ENCODE peak calls at places on chromosomes 13 and 19, in six cellular contexts. One of them, this sample, is unnamed.

GRCh38 chr13:112839347-112840105 is 129.5 kb upstream of the MCF2L start:
- DNase-seq in suprapubic skin: no peak
- DNase-seq in transverse colon: no peak
- DNase-seq in stomach: no peak
- DNase-seq in H1: no peak
- DNase-seq in tibial nerve: no peak
- DNase-seq in this sample: no peak

GRCh38 chr13:104534847-104535246 is 1468.6 kb upstream of the SLC10A2 start:
- DNase-seq in suprapubic skin: no peak
- DNase-seq in transverse colon: no peak
- DNase-seq in stomach: no peak
- DNase-seq in H1: no peak
- DNase-seq in tibial nerve: no peak
- DNase-seq in this sample: no peak

GRCh38 chr19:44939668-44940067 is 2.4 kb upstream of the APOC4 start:
- DNase-seq in suprapubic skin: no peak
- DNase-seq in transverse colon: no peak
- DNase-seq in stomach: no peak
- DNase-seq in H1: no peak
- DNase-seq in tibial nerve: no peak
- DNase-seq in this sample: no peak

GRCh38 chr19:46723023-46723461 is 6.1 kb upstream of the PRKD2 start:
- DNase-seq in suprapubic skin: no peak
- DNase-seq in transverse colon: no peak
- DNase-seq in stomach: no peak
- DNase-seq in H1: no peak
- DNase-seq in tibial nerve: no peak
- DNase-seq in this sample: no peak

GRCh38 chr13:28494537-28494860 is 429 bp downstream of the FLT1 start:
- DNase-seq in suprapubic skin: no peak
- DNase-seq in transverse colon: no peak
- DNase-seq in stomach: no peak
- DNase-seq in H1: no peak
- DNase-seq in tibial nerve: no peak
- DNase-seq in this sample: no peak

GRCh38 chr19:3387645-3388589 is 21.5 kb downstream of the NFIC start:
- DNase-seq in suprapubic skin: peak
- DNase-seq in transverse colon: peak
- DNase-seq in stomach: peak
- DNase-seq in H1: no peak
- DNase-seq in tibial nerve: peak
- DNase-seq in this sample: peak

GRCh38 chr13:28583661-28584091 is 75.3 kb upstream of the POMP start:
- DNase-seq in suprapubic skin: no peak
- DNase-seq in transverse colon: no peak
- DNase-seq in stomach: no peak
- DNase-seq in H1: no peak
- DNase-seq in tibial nerve: no peak
- DNase-seq in this sample: no peak

GRCh38 chr13:39038569-39038898 is 278 bp downstream of the NHLRC3 start:
- DNase-seq in suprapubic skin: no peak
- DNase-seq in transverse colon: peak
- DNase-seq in stomach: no peak
- DNase-seq in H1: no peak
- DNase-seq in tibial nerve: no peak
- DNase-seq in this sample: peak

DNA sequence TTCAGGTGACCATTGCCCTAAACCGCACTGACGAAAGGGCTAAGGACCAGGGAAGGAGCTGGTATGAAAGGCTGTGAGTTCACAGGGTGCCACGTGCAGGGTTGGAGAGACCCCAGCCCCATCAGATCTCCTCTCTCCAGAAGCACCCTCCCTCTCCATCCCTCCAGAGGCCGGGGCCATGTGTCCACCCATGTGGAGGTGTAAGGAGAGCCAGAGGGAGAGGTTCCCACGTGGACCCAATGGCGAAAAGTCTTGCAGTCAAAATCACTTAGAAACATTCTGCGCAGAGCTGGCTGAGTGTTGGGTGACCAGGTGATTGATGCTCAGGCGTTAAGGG is 168.3 kb downstream of the COL4A1 start:
- DNase-seq in suprapubic skin: no peak
- DNase-seq in transverse colon: no peak
- DNase-seq in stomach: no peak
- DNase-seq in H1: no peak
- DNase-seq in tibial nerve: no peak
- DNase-seq in this sample: no peak
- H3K4me3 ChIP-seq in suprapubic skin: peak
- H3K4me3 ChIP-seq in transverse colon: peak
- H3K4me3 ChIP-seq in stomach: peak
- H3K4me3 ChIP-seq in H1: peak
- H3K4me3 ChIP-seq in tibial nerve: peak
- H3K4me3 ChIP-seq in this sample: no peak

DNA sequence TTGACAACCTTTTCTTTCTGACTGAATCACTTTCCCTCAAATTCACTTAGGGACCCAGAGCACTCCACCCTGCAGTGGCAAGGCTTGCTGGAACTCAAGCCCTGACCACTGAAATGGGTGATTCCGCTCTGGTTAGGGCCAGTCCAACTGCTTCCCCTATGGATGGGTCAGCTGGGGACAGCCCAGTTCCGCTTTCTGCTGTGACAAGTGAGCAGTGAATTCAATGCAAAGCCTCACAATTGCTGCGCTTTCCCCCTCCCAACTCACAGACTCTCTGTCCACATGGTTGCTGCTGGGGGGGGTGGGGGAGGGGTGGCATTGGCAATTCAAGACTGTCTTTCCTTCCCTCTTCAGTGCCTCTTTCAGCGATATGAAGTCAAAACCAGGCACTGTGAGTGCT is 18.7 kb downstream of the CD70 start:
- DNase-seq in suprapubic skin: no peak
- DNase-seq in transverse colon: peak
- DNase-seq in stomach: no peak
- DNase-seq in H1: no peak
- DNase-seq in tibial nerve: peak
- DNase-seq in this sample: peak
- TF ChIP-seq EP300 in suprapubic skin: no peak
- TF ChIP-seq EP300 in transverse colon: no peak
- TF ChIP-seq EP300 in stomach: no peak
- TF ChIP-seq EP300 in H1: no peak
- TF ChIP-seq EP300 in tibial nerve: peak
- TF ChIP-seq EP300 in this sample: no peak

GRCh38 chr19:29671393-29672076 is 6.3 kb downstream of the PLEKHF1 start:
- DNase-seq in suprapubic skin: no peak
- DNase-seq in transverse colon: peak
- DNase-seq in stomach: peak
- DNase-seq in H1: no peak
- DNase-seq in tibial nerve: no peak
- DNase-seq in this sample: peak
- TF ChIP-seq POLR2A in suprapubic skin: no peak
- TF ChIP-seq POLR2A in transverse colon: no peak
- TF ChIP-seq POLR2A in stomach: no peak
- TF ChIP-seq POLR2A in H1: no peak
- TF ChIP-seq POLR2A in tibial nerve: no peak
- TF ChIP-seq POLR2A in this sample: no peak

GRCh38 chr19:18420931-18421330 is 1.7 kb downstream of the SSBP4 start:
- DNase-seq in suprapubic skin: no peak
- DNase-seq in transverse colon: no peak
- DNase-seq in stomach: no peak
- DNase-seq in H1: no peak
- DNase-seq in tibial nerve: no peak
- DNase-seq in this sample: no peak
- H3K4me3 ChIP-seq in suprapubic skin: peak
- H3K4me3 ChIP-seq in transverse colon: no peak
- H3K4me3 ChIP-seq in stomach: peak
- H3K4me3 ChIP-seq in H1: no peak
- H3K4me3 ChIP-seq in tibial nerve: peak
- H3K4me3 ChIP-seq in this sample: no peak

GRCh38 chr13:24638096-24638495 is 42.1 kb upstream of the ATP12A start:
- DNase-seq in suprapubic skin: peak
- DNase-seq in transverse colon: no peak
- DNase-seq in stomach: no peak
- DNase-seq in H1: no peak
- DNase-seq in tibial nerve: no peak
- DNase-seq in this sample: no peak
- TF ChIP-seq EP300 in suprapubic skin: no peak
- TF ChIP-seq EP300 in transverse colon: no peak
- TF ChIP-seq EP300 in stomach: no peak
- TF ChIP-seq EP300 in H1: no peak
- TF ChIP-seq EP300 in tibial nerve: no peak
- TF ChIP-seq EP300 in this sample: no peak

GRCh38 chr13:46621133-46621532 is 68.2 kb downstream of the LRCH1 start:
- DNase-seq in suprapubic skin: no peak
- DNase-seq in transverse colon: no peak
- DNase-seq in stomach: no peak
- DNase-seq in H1: no peak
- DNase-seq in tibial nerve: no peak
- DNase-seq in this sample: no peak

GRCh38 chr13:46622918-46623256 is 69.9 kb downstream of the LRCH1 start:
- DNase-seq in suprapubic skin: no peak
- DNase-seq in transverse colon: peak
- DNase-seq in stomach: no peak
- DNase-seq in H1: no peak
- DNase-seq in tibial nerve: peak
- DNase-seq in this sample: no peak

GRCh38 chr13:46620029-46620428 is 67.1 kb downstream of the LRCH1 start:
- DNase-seq in suprapubic skin: no peak
- DNase-seq in transverse colon: no peak
- DNase-seq in stomach: no peak
- DNase-seq in H1: no peak
- DNase-seq in tibial nerve: no peak
- DNase-seq in this sample: no peak

GRCh38 chr13:46624353-46624752 is 71.4 kb downstream of the LRCH1 start:
- DNase-seq in suprapubic skin: no peak
- DNase-seq in transverse colon: no peak
- DNase-seq in stomach: no peak
- DNase-seq in H1: no peak
- DNase-seq in tibial nerve: no peak
- DNase-seq in this sample: no peak

DNA sequence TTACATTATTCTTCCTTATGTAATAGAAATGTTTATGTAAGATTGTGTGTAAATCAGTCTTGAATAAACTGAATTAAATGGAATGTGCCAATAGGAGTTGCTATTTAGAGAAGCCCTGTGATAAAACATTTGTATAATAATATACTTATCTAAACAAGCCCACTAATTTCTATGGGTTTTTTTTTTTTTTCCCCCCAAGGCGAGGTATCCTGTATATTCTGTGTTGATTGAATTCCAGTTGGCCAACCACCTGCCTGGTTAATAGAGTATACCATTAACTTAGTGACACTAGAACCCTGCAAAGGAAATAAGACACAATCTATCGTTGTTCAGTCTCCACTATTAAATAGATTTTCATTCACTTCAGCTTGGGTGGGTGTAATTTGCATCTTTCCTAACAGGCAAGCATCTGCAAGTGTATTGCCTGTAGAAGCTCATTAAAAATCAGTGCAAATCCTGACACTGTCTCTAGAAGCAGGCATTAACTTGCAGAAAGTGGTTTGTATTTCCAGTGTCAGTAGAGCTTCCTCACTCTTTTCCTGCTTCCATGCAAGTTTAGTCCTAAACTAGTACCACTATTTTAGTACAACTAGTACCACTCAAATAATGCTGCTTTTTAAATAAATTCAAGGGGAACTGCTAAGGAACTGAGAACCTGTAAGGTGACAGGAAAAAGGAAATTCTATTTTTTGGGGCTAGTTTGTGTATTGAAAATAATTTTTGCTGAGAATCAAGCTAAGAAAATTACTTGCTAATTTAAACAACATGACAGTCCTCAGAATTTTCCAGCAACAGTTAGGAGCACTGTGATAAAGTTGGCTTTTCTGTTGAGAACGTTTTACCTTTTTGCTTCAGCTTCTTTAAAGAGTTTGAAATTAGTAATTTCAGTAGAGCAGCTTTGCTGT is 69.3 kb downstream of the LRCH1 start:
- DNase-seq in suprapubic skin: no peak
- DNase-seq in transverse colon: no peak
- DNase-seq in stomach: no peak
- DNase-seq in H1: no peak
- DNase-seq in tibial nerve: no peak
- DNase-seq in this sample: no peak
- TF ChIP-seq POLR2A in suprapubic skin: no peak
- TF ChIP-seq POLR2A in transverse colon: no peak
- TF ChIP-seq POLR2A in stomach: no peak
- TF ChIP-seq POLR2A in H1: no peak
- TF ChIP-seq POLR2A in tibial nerve: no peak
- TF ChIP-seq POLR2A in this sample: no peak

DNA sequence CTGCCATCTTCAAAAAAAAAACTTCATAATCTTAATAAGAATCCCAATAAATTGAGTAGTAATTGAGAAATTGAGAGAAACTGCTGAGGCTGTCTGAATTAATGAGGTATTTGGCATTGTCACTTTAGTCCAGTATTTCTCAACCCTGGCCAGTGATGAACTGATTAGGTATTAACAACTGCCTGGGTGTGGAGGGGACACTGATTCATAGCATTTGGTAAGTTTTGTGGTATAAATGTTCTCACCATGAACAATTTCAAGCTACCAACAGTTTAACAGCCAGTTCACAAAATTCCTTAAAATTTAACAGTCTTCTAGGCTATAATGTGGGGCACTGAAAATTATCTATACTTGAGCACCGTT is 18.3 kb downstream of the GPC6 start:
- DNase-seq in suprapubic skin: no peak
- DNase-seq in transverse colon: no peak
- DNase-seq in stomach: no peak
- DNase-seq in H1: no peak
- DNase-seq in tibial nerve: no peak
- DNase-seq in this sample: no peak
- H3K4me3 ChIP-seq in suprapubic skin: peak
- H3K4me3 ChIP-seq in transverse colon: no peak
- H3K4me3 ChIP-seq in stomach: peak
- H3K4me3 ChIP-seq in H1: no peak
- H3K4me3 ChIP-seq in tibial nerve: peak
- H3K4me3 ChIP-seq in this sample: peak

DNA sequence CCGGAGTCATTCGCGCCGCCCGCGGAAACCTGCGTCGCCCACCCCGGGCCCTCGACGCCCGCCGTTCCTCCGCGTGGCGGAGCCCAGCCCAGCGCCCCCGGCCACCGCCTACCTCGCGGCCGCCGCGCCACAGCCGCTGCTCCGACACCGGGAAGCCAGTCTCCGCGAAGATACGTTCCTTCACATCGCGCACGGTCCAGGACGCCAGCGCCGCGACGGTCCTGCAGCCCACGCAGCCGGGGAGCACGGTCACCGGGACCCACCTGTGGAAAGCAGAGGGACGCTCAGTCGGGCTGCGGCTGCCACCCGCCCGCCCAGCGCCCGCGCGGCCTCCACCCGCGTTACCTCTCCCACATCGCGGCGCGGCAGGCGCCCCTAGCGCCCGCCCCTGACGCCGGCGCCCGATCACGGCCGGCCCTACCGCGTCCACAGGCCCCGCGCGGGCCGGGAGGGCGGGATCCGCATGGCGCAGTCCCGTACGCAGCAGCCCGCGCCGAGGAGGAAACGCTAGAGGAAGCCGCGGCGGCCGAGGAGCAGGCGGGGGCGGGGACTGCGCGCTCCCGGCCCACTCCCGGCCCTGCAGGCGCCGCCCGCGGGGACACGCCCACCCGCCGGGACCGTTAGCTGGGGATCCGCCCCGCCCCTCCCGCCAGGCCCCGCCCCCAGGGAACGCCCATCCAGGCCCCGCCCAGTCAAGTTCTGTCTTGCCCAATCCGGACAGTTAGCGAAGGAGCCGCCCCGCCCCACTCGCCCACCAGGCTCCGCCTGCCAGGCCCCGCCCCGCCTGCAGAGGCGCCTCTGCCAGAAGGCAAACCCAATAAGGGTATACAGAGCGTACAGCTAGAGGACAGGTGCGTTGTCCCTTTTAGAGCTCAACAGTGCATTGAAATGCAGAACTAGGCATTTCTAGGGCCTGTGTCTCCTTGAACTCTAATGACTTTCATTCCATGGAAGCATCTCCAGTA is 58.2 kb downstream of the SACS start:
- DNase-seq in suprapubic skin: peak
- DNase-seq in transverse colon: peak
- DNase-seq in stomach: peak
- DNase-seq in H1: peak
- DNase-seq in tibial nerve: peak
- DNase-seq in this sample: peak
- TF ChIP-seq EP300 in suprapubic skin: no peak
- TF ChIP-seq EP300 in transverse colon: no peak
- TF ChIP-seq EP300 in stomach: no peak
- TF ChIP-seq EP300 in H1: no peak
- TF ChIP-seq EP300 in tibial nerve: peak
- TF ChIP-seq EP300 in this sample: no peak